ENCODE peak calls at places on chromosomes 11 and 22, in seven cellular contexts. One of them, this sample, is unnamed.

GRCh38 chr22:41446057-41446501 is 522 bp downstream of the TOB2 start:
- DNase-seq in astrocyte of the cerebellum: no peak
- DNase-seq in AG04450: no peak
- DNase-seq in heart left ventricle: peak
- DNase-seq in epithelial cell of proximal tubule: no peak
- DNase-seq in kidney: peak
- DNase-seq in AG04449: no peak
- DNase-seq in this sample: no peak

GRCh38 chr11:2902784-2903671 is 17.5 kb upstream of the CDKN1C start:
- DNase-seq in astrocyte of the cerebellum: no peak
- DNase-seq in AG04450: no peak
- DNase-seq in heart left ventricle: no peak
- DNase-seq in epithelial cell of proximal tubule: no peak
- DNase-seq in kidney: no peak
- DNase-seq in AG04449: no peak
- DNase-seq in this sample: no peak

GRCh38 chr11:60563553-60564235 is 48.5 kb downstream of the MS4A13 start:
- DNase-seq in astrocyte of the cerebellum: no peak
- DNase-seq in AG04450: no peak
- DNase-seq in heart left ventricle: no peak
- DNase-seq in epithelial cell of proximal tubule: no peak
- DNase-seq in kidney: no peak
- DNase-seq in AG04449: no peak
- DNase-seq in this sample: no peak

GRCh38 chr22:44037519-44038370 is 13.6 kb downstream of the PARVB start:
- DNase-seq in astrocyte of the cerebellum: peak
- DNase-seq in AG04450: peak
- DNase-seq in heart left ventricle: peak
- DNase-seq in epithelial cell of proximal tubule: peak
- DNase-seq in kidney: no peak
- DNase-seq in AG04449: peak
- DNase-seq in this sample: peak

GRCh38 chr22:30694171-30694637 is 470 bp upstream of the OSBP2 start:
- DNase-seq in astrocyte of the cerebellum: no peak
- DNase-seq in AG04450: peak
- DNase-seq in heart left ventricle: peak
- DNase-seq in epithelial cell of proximal tubule: no peak
- DNase-seq in kidney: peak
- DNase-seq in AG04449: no peak
- DNase-seq in this sample: no peak

GRCh38 chr11:121105851-121106250 is 4.8 kb downstream of the TECTA start:
- DNase-seq in astrocyte of the cerebellum: no peak
- DNase-seq in AG04450: no peak
- DNase-seq in heart left ventricle: no peak
- DNase-seq in epithelial cell of proximal tubule: no peak
- DNase-seq in kidney: no peak
- DNase-seq in AG04449: no peak
- DNase-seq in this sample: no peak

GRCh38 chr11:13876423-13876822 is 86.1 kb upstream of the SPON1 start:
- DNase-seq in astrocyte of the cerebellum: no peak
- DNase-seq in AG04450: no peak
- DNase-seq in heart left ventricle: no peak
- DNase-seq in epithelial cell of proximal tubule: no peak
- DNase-seq in kidney: no peak
- DNase-seq in AG04449: no peak
- DNase-seq in this sample: no peak

GRCh38 chr22:32745251-32745995 is 56.1 kb upstream of the TIMP3 start:
- DNase-seq in astrocyte of the cerebellum: no peak
- DNase-seq in AG04450: no peak
- DNase-seq in heart left ventricle: peak
- DNase-seq in epithelial cell of proximal tubule: no peak
- DNase-seq in kidney: no peak
- DNase-seq in AG04449: no peak
- DNase-seq in this sample: no peak

GRCh38 chr22:27195104-27195503 is 537.7 kb downstream of the MIAT start:
- DNase-seq in astrocyte of the cerebellum: no peak
- DNase-seq in AG04450: no peak
- DNase-seq in heart left ventricle: peak
- DNase-seq in epithelial cell of proximal tubule: no peak
- DNase-seq in kidney: no peak
- DNase-seq in AG04449: no peak
- DNase-seq in this sample: no peak

GRCh38 chr22:27193636-27194035 is 536.2 kb downstream of the MIAT start:
- DNase-seq in astrocyte of the cerebellum: no peak
- DNase-seq in AG04450: no peak
- DNase-seq in heart left ventricle: no peak
- DNase-seq in epithelial cell of proximal tubule: no peak
- DNase-seq in kidney: no peak
- DNase-seq in AG04449: no peak
- DNase-seq in this sample: no peak

GRCh38 chr22:27193215-27193614 is 535.8 kb downstream of the MIAT start:
- DNase-seq in astrocyte of the cerebellum: no peak
- DNase-seq in AG04450: no peak
- DNase-seq in heart left ventricle: no peak
- DNase-seq in epithelial cell of proximal tubule: no peak
- DNase-seq in kidney: no peak
- DNase-seq in AG04449: no peak
- DNase-seq in this sample: no peak

GRCh38 chr22:27194096-27194748 is 536.8 kb downstream of the MIAT start:
- DNase-seq in astrocyte of the cerebellum: no peak
- DNase-seq in AG04450: no peak
- DNase-seq in heart left ventricle: no peak
- DNase-seq in epithelial cell of proximal tubule: no peak
- DNase-seq in kidney: no peak
- DNase-seq in AG04449: no peak
- DNase-seq in this sample: no peak

DNA sequence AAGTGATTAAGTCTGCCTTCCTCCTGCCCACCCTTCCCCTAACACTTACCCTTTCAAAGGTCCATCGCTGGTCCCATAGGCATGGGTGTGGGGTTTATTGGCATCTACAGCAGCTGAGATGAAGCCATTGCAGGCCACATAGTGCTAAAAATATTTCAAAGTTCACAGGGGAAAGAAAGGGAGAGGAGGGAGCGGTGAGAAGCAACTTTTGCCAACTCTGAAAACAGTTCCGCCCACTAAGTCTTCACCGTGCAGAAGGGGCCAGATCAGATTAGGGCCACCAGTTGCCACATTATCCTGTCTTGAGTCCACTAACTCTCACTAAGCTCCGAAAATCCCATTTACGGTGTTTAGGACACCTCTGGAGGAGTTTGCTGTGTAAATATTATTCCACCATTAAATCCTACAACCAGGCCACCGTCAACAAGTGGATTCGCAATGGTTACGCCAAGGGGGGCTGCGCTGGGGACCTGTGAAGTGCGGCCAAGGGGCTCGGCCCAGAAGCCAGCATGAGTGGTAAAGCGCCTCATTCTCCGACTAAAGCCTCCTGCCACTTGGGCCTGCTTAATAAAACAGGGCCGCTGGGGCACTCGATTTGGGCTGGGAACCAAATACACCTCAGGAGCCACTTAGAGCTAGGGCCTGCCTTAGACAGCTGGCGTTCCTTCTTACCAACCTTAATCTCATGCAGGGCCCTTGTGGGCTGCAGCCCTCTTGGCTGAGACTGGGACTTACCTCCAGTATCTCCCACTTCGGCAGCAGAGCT is 534.9 kb downstream of the MIAT start:
- DNase-seq in astrocyte of the cerebellum: no peak
- DNase-seq in AG04450: no peak
- DNase-seq in heart left ventricle: no peak
- DNase-seq in epithelial cell of proximal tubule: no peak
- DNase-seq in kidney: no peak
- DNase-seq in AG04449: no peak
- DNase-seq in this sample: no peak
- H3K4me3 ChIP-seq in astrocyte of the cerebellum: no peak
- H3K4me3 ChIP-seq in AG04450: no peak
- H3K4me3 ChIP-seq in heart left ventricle: no peak
- H3K4me3 ChIP-seq in epithelial cell of proximal tubule: no peak
- H3K4me3 ChIP-seq in kidney: no peak
- H3K4me3 ChIP-seq in AG04449: no peak
- H3K4me3 ChIP-seq in this sample: no peak

GRCh38 chr11:112509300-112509699 is 248.6 kb upstream of the PLET1 start:
- DNase-seq in astrocyte of the cerebellum: no peak
- DNase-seq in AG04450: no peak
- DNase-seq in heart left ventricle: no peak
- DNase-seq in epithelial cell of proximal tubule: no peak
- DNase-seq in kidney: no peak
- DNase-seq in AG04449: no peak
- DNase-seq in this sample: no peak

GRCh38 chr11:112513417-112513816 is 252.8 kb upstream of the PLET1 start:
- DNase-seq in astrocyte of the cerebellum: no peak
- DNase-seq in AG04450: no peak
- DNase-seq in heart left ventricle: no peak
- DNase-seq in epithelial cell of proximal tubule: no peak
- DNase-seq in kidney: no peak
- DNase-seq in AG04449: no peak
- DNase-seq in this sample: no peak

GRCh38 chr11:112513936-112514716 is 253.5 kb upstream of the PLET1 start:
- DNase-seq in astrocyte of the cerebellum: no peak
- DNase-seq in AG04450: no peak
- DNase-seq in heart left ventricle: no peak
- DNase-seq in epithelial cell of proximal tubule: no peak
- DNase-seq in kidney: no peak
- DNase-seq in AG04449: no peak
- DNase-seq in this sample: no peak

GRCh38 chr11:112511906-112512305 is 251.2 kb upstream of the PLET1 start:
- DNase-seq in astrocyte of the cerebellum: no peak
- DNase-seq in AG04450: no peak
- DNase-seq in heart left ventricle: no peak
- DNase-seq in epithelial cell of proximal tubule: no peak
- DNase-seq in kidney: no peak
- DNase-seq in AG04449: no peak
- DNase-seq in this sample: no peak

GRCh38 chr11:112511271-112511670 is 250.6 kb upstream of the PLET1 start:
- DNase-seq in astrocyte of the cerebellum: no peak
- DNase-seq in AG04450: no peak
- DNase-seq in heart left ventricle: no peak
- DNase-seq in epithelial cell of proximal tubule: no peak
- DNase-seq in kidney: no peak
- DNase-seq in AG04449: no peak
- DNase-seq in this sample: no peak
- TF ChIP-seq CTCF in astrocyte of the cerebellum: no peak
- TF ChIP-seq CTCF in AG04450: no peak
- TF ChIP-seq CTCF in heart left ventricle: no peak
- TF ChIP-seq CTCF in epithelial cell of proximal tubule: peak
- TF ChIP-seq CTCF in kidney: no peak
- TF ChIP-seq CTCF in AG04449: no peak
- TF ChIP-seq CTCF in this sample: no peak

GRCh38 chr22:24868979-24869378 is 63.0 kb downstream of the SGSM1 start:
- DNase-seq in astrocyte of the cerebellum: no peak
- DNase-seq in AG04450: no peak
- DNase-seq in heart left ventricle: no peak
- DNase-seq in epithelial cell of proximal tubule: no peak
- DNase-seq in kidney: no peak
- DNase-seq in AG04449: no peak
- DNase-seq in this sample: no peak

GRCh38 chr22:24875862-24876506 is 70.0 kb downstream of the SGSM1 start:
- DNase-seq in astrocyte of the cerebellum: no peak
- DNase-seq in AG04450: no peak
- DNase-seq in heart left ventricle: no peak
- DNase-seq in epithelial cell of proximal tubule: no peak
- DNase-seq in kidney: no peak
- DNase-seq in AG04449: no peak
- DNase-seq in this sample: no peak

GRCh38 chr22:24876700-24877099 is 69.8 kb downstream of the LHFPL7 start:
- DNase-seq in astrocyte of the cerebellum: no peak
- DNase-seq in AG04450: no peak
- DNase-seq in heart left ventricle: no peak
- DNase-seq in epithelial cell of proximal tubule: no peak
- DNase-seq in kidney: no peak
- DNase-seq in AG04449: no peak
- DNase-seq in this sample: no peak

GRCh38 chr22:24867327-24868022 is 61.5 kb downstream of the SGSM1 start:
- DNase-seq in astrocyte of the cerebellum: no peak
- DNase-seq in AG04450: no peak
- DNase-seq in heart left ventricle: no peak
- DNase-seq in epithelial cell of proximal tubule: no peak
- DNase-seq in kidney: no peak
- DNase-seq in AG04449: no peak
- DNase-seq in this sample: no peak

DNA sequence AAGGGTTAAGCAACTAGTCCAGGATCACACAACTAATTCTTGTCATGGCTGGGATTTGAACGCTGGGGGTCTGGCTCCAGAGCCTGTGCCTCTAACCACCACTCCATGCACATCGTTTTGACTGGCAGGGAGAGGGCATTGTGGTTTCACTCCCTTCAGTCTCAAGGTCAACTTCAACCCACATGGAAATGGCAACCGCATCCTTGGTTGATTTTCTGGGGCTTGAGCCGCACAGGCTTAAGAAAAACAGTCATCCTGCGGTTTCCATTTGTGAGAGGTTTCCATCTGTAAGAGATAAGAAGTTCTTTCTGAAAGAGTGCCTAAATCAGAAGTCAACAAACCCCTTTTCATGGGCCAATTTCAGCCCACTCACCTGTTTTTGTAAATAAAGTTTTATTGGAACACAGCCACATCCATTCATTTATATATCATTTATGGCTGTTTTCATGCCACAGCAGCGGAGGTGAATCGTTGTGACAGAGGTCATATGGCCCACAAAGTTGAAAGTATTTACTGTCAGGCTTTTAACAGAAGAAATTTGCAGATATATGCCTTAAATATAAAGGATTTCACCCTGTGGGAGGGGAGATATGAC is 65.7 kb downstream of the SGSM1 start:
- DNase-seq in astrocyte of the cerebellum: no peak
- DNase-seq in AG04450: no peak
- DNase-seq in heart left ventricle: no peak
- DNase-seq in epithelial cell of proximal tubule: no peak
- DNase-seq in kidney: no peak
- DNase-seq in AG04449: no peak
- DNase-seq in this sample: no peak
- H3K4me3 ChIP-seq in astrocyte of the cerebellum: no peak
- H3K4me3 ChIP-seq in AG04450: no peak
- H3K4me3 ChIP-seq in heart left ventricle: no peak
- H3K4me3 ChIP-seq in epithelial cell of proximal tubule: no peak
- H3K4me3 ChIP-seq in kidney: no peak
- H3K4me3 ChIP-seq in AG04449: no peak
- H3K4me3 ChIP-seq in this sample: no peak

GRCh38 chr22:45210174-45210573 is 30.5 kb downstream of the KIAA0930 start:
- DNase-seq in astrocyte of the cerebellum: no peak
- DNase-seq in AG04450: no peak
- DNase-seq in heart left ventricle: no peak
- DNase-seq in epithelial cell of proximal tubule: no peak
- DNase-seq in kidney: peak
- DNase-seq in AG04449: no peak
- DNase-seq in this sample: no peak
- TF ChIP-seq CTCF in astrocyte of the cerebellum: no peak
- TF ChIP-seq CTCF in AG04450: no peak
- TF ChIP-seq CTCF in heart left ventricle: no peak
- TF ChIP-seq CTCF in epithelial cell of proximal tubule: no peak
- TF ChIP-seq CTCF in kidney: no peak
- TF ChIP-seq CTCF in AG04449: no peak
- TF ChIP-seq CTCF in this sample: no peak

GRCh38 chr11:8261921-8262551 is 1.6 kb downstream of the LMO1 start:
- DNase-seq in astrocyte of the cerebellum: no peak
- DNase-seq in AG04450: no peak
- DNase-seq in heart left ventricle: no peak
- DNase-seq in epithelial cell of proximal tubule: no peak
- DNase-seq in kidney: peak
- DNase-seq in AG04449: no peak
- DNase-seq in this sample: no peak
- H3K4me3 ChIP-seq in astrocyte of the cerebellum: peak
- H3K4me3 ChIP-seq in AG04450: peak
- H3K4me3 ChIP-seq in heart left ventricle: peak
- H3K4me3 ChIP-seq in epithelial cell of proximal tubule: no peak
- H3K4me3 ChIP-seq in kidney: no peak
- H3K4me3 ChIP-seq in AG04449: peak
- H3K4me3 ChIP-seq in this sample: no peak

GRCh38 chr11:128927108-128927461 is 15.6 kb downstream of the TP53AIP1 start:
- DNase-seq in astrocyte of the cerebellum: no peak
- DNase-seq in AG04450: no peak
- DNase-seq in heart left ventricle: no peak
- DNase-seq in epithelial cell of proximal tubule: no peak
- DNase-seq in kidney: no peak
- DNase-seq in AG04449: no peak
- DNase-seq in this sample: no peak
- TF ChIP-seq CTCF in astrocyte of the cerebellum: no peak
- TF ChIP-seq CTCF in AG04450: no peak
- TF ChIP-seq CTCF in heart left ventricle: no peak
- TF ChIP-seq CTCF in epithelial cell of proximal tubule: no peak
- TF ChIP-seq CTCF in kidney: no peak
- TF ChIP-seq CTCF in AG04449: no peak
- TF ChIP-seq CTCF in this sample: no peak

This sample was measured in BJ.